ENCODE peak calls at places on chromosomes 6 and 20, in seven cellular contexts. C is mucosa of gallbladder; T is NCI-H774; I is T-helper 1 cell; E is ureter; G is cardiac muscle cell; U is activated CD4-positive, alpha-beta T cell treated with anti-CD3 and anti-CD28 coated beads, Interleukin-2, amount 10 ng/mL, durations not matched to agents 7 days and 5 days. F is an unnamed sample.

GRCh38 chr6:44297063-44298038 is 15.8 kb downstream of the AARS2 start:
- DNase-seq in C (peak), T (peak), I (no peak), E (no peak), G (peak), U (peak), F (peak)

GRCh38 chr20:3223937-3224680 is 14.8 kb downstream of the ITPA start:
- DNase-seq in C (no peak), T (no peak), I (no peak), E (no peak), G (no peak), U (no peak), F (no peak)

GRCh38 chr20:23121766-23122095 is 35.6 kb upstream of the CD93 start:
- DNase-seq in C (no peak), T (no peak), I (no peak), E (no peak), G (no peak), U (no peak), F (no peak)

GRCh38 chr6:112990971-112991370 is 643.8 kb downstream of the RFPL4B start:
- DNase-seq in C (no peak), T (no peak), I (no peak), E (no peak), G (no peak), U (no peak), F (no peak)

GRCh38 chr20:16641511-16641910 is 68.3 kb upstream of the KIF16B start:
- DNase-seq in C (no peak), T (no peak), I (no peak), E (no peak), G (no peak), U (no peak), F (no peak)

GRCh38 chr20:46123482-46124245 is 5.5 kb downstream of the CD40 start:
- DNase-seq in C (no peak), T (no peak), I (no peak), E (no peak), G (no peak), U (no peak), F (no peak)

GRCh38 chr6:5657684-5658429 is 348.9 kb downstream of the NRN1 start:
- DNase-seq in C (no peak), T (no peak), I (no peak), E (no peak), G (peak), U (no peak), F (no peak)

GRCh38 chr20:51265366-51265765 is 242.5 kb upstream of the KCNG1 start:
- DNase-seq in C (no peak), T (no peak), I (no peak), E (no peak), G (no peak), U (no peak), F (no peak)

GRCh38 chr6:11126876-11127275 is 15.4 kb upstream of the ERVFRD-1 start:
- DNase-seq in C (no peak), T (no peak), I (no peak), E (no peak), G (no peak), U (no peak), F (no peak)

GRCh38 chr6:14147891-14148290 is 30.3 kb downstream of the CD83 start:
- DNase-seq in C (no peak), T (no peak), I (no peak), E (peak), G (peak), U (no peak), F (no peak)

GRCh38 chr6:41332842-41333736 is 2.3 kb upstream of the NCR2 start:
- DNase-seq in C (no peak), T (no peak), I (no peak), E (no peak), G (no peak), U (no peak), F (no peak)

GRCh38 chr20:44581515-44581914 is 864 bp upstream of the PKIG start:
- DNase-seq in C (no peak), T (no peak), I (no peak), E (no peak), G (no peak), U (no peak), F (no peak)

GRCh38 chr20:54499111-54499510 is 23.7 kb downstream of the DOK5 start:
- DNase-seq in C (no peak), T (no peak), I (no peak), E (no peak), G (no peak), U (no peak), F (no peak)

GRCh38 chr6:30357678-30358339 is 12.9 kb downstream of the RPP21 start:
- DNase-seq in C (peak), T (peak), I (peak), E (no peak), G (peak), U (peak), F (peak)

GRCh38 chr6:142635130-142635529 is 309.8 kb downstream of the HIVEP2 start:
- DNase-seq in C (no peak), T (no peak), I (no peak), E (no peak), G (no peak), U (no peak), F (no peak)

GRCh38 chr6:39901116-39901655 is 33.1 kb downstream of the MOCS1 start:
- DNase-seq in C (no peak), T (no peak), I (no peak), E (no peak), G (no peak), U (no peak), F (no peak)

GRCh38 chr6:4350571-4351505 is 215.5 kb upstream of the ECI2 start:
- DNase-seq in C (no peak), T (no peak), I (no peak), E (no peak), G (peak), U (no peak), F (no peak)

GRCh38 chr20:57658447-57659130 is 38.4 kb upstream of the ZBP1 start:
- DNase-seq in C (no peak), T (no peak), I (peak), E (peak), G (no peak), U (no peak), F (no peak)

GRCh38 chr20:4684837-4685413 is 36.8 kb upstream of the PRND start:
- DNase-seq in C (no peak), T (no peak), I (no peak), E (no peak), G (peak), U (no peak), F (no peak)

GRCh38 chr20:64244870-64245603 is 10.5 kb upstream of the PCMTD2 start:
- DNase-seq in C (no peak), T (peak), I (no peak), E (no peak), G (no peak), U (no peak), F (no peak)